ENCODE peak calls at places on chromosomes 11 and 22, in ten cellular contexts. One of them, this sample, is unnamed.

GRCh38 chr11:66986178-66986545 is 11.1 kb downstream of the C11orf86 start:
- DNase-seq in HCT116: no peak
- DNase-seq in mammary epithelial cell: peak
- DNase-seq in upper lobe of left lung: no peak
- DNase-seq in omental fat pad: no peak
- DNase-seq in heart left ventricle: no peak
- DNase-seq in activated CD4-positive, alpha-beta T cell treated with anti-CD3 and anti-CD28 coated beads, Interleukin-2, amount 50 U/mL, for 24 hours: no peak
- DNase-seq in brain microvascular endothelial cell: no peak
- DNase-seq in HT-29: no peak
- DNase-seq in amygdala: no peak
- DNase-seq in this sample: no peak

GRCh38 chr11:43497144-43497543 is 138.4 kb downstream of the TTC17 start:
- DNase-seq in brain microvascular endothelial cell: no peak
- DNase-seq in HT-29: no peak
- DNase-seq in upper lobe of left lung: no peak
- DNase-seq in activated CD4-positive, alpha-beta T cell treated with anti-CD3 and anti-CD28 coated beads, Interleukin-2, amount 50 U/mL, for 24 hours: no peak
- DNase-seq in amygdala: no peak
- DNase-seq in heart left ventricle: no peak
- DNase-seq in omental fat pad: no peak
- DNase-seq in mammary epithelial cell: no peak
- DNase-seq in HCT116: no peak
- DNase-seq in this sample: peak

GRCh38 chr11:43467958-43468357 is 109.2 kb downstream of the TTC17 start:
- DNase-seq in brain microvascular endothelial cell: no peak
- DNase-seq in omental fat pad: no peak
- DNase-seq in heart left ventricle: no peak
- DNase-seq in activated CD4-positive, alpha-beta T cell treated with anti-CD3 and anti-CD28 coated beads, Interleukin-2, amount 50 U/mL, for 24 hours: no peak
- DNase-seq in HCT116: no peak
- DNase-seq in amygdala: no peak
- DNase-seq in mammary epithelial cell: no peak
- DNase-seq in upper lobe of left lung: no peak
- DNase-seq in HT-29: no peak
- DNase-seq in this sample: peak

GRCh38 chr22:36010913-36011312 is 17.7 kb downstream of the RBFOX2 start:
- DNase-seq in HT-29: no peak
- DNase-seq in activated CD4-positive, alpha-beta T cell treated with anti-CD3 and anti-CD28 coated beads, Interleukin-2, amount 50 U/mL, for 24 hours: no peak
- DNase-seq in omental fat pad: no peak
- DNase-seq in mammary epithelial cell: peak
- DNase-seq in heart left ventricle: no peak
- DNase-seq in upper lobe of left lung: no peak
- DNase-seq in brain microvascular endothelial cell: peak
- DNase-seq in HCT116: no peak
- DNase-seq in amygdala: no peak
- DNase-seq in this sample: peak

GRCh38 chr22:27990879-27991278 is 71.8 kb upstream of the PITPNB start:
- DNase-seq in omental fat pad: no peak
- DNase-seq in HCT116: peak
- DNase-seq in upper lobe of left lung: no peak
- DNase-seq in heart left ventricle: peak
- DNase-seq in amygdala: no peak
- DNase-seq in brain microvascular endothelial cell: no peak
- DNase-seq in mammary epithelial cell: no peak
- DNase-seq in HT-29: peak
- DNase-seq in activated CD4-positive, alpha-beta T cell treated with anti-CD3 and anti-CD28 coated beads, Interleukin-2, amount 50 U/mL, for 24 hours: no peak
- DNase-seq in this sample: no peak

GRCh38 chr11:74460481-74461154 is 6.7 kb downstream of the KCNE3 start:
- DNase-seq in activated CD4-positive, alpha-beta T cell treated with anti-CD3 and anti-CD28 coated beads, Interleukin-2, amount 50 U/mL, for 24 hours: no peak
- DNase-seq in brain microvascular endothelial cell: peak
- DNase-seq in HCT116: no peak
- DNase-seq in HT-29: no peak
- DNase-seq in omental fat pad: no peak
- DNase-seq in mammary epithelial cell: peak
- DNase-seq in amygdala: no peak
- DNase-seq in heart left ventricle: no peak
- DNase-seq in upper lobe of left lung: no peak
- DNase-seq in this sample: peak

GRCh38 chr22:49807780-49808708 is 19.6 kb downstream of the BRD1 start:
- DNase-seq in amygdala: no peak
- DNase-seq in HT-29: no peak
- DNase-seq in omental fat pad: no peak
- DNase-seq in activated CD4-positive, alpha-beta T cell treated with anti-CD3 and anti-CD28 coated beads, Interleukin-2, amount 50 U/mL, for 24 hours: no peak
- DNase-seq in HCT116: no peak
- DNase-seq in mammary epithelial cell: no peak
- DNase-seq in brain microvascular endothelial cell: no peak
- DNase-seq in upper lobe of left lung: no peak
- DNase-seq in heart left ventricle: no peak
- DNase-seq in this sample: no peak

GRCh38 chr11:132125855-132126841 is 755.7 kb downstream of the NTM start:
- DNase-seq in HT-29: no peak
- DNase-seq in heart left ventricle: no peak
- DNase-seq in brain microvascular endothelial cell: no peak
- DNase-seq in omental fat pad: no peak
- DNase-seq in mammary epithelial cell: peak
- DNase-seq in upper lobe of left lung: peak
- DNase-seq in HCT116: no peak
- DNase-seq in amygdala: no peak
- DNase-seq in activated CD4-positive, alpha-beta T cell treated with anti-CD3 and anti-CD28 coated beads, Interleukin-2, amount 50 U/mL, for 24 hours: no peak
- DNase-seq in this sample: no peak

This sample was measured in renal cortical epithelial cell.